ENCODE peak calls at places on chromosomes 11 and 22, in five cellular contexts. Y is type B pancreatic cell, X is amygdala, P is fibroblast of pulmonary artery, F is putamen. M is an unnamed sample.
A peak's percentile ranks its signal among the peaks of the same experiment; 100 is the strongest.

GRCh38 chr11:107705027-107705426 is 6.8 kb downstream of the SLN start:
- DNase-seq in Y (no peak), X (no peak), P (peak; percentile 86), F (no peak), M (no peak)

GRCh38 chr11:69328231-69328630 is 34.3 kb downstream of the MYEOV start:
- DNase-seq in Y (no peak), X (no peak), P (no peak), F (no peak), M (no peak)

GRCh38 chr11:6812391-6813005 is 13.0 kb upstream of the OR6A2 start:
- DNase-seq in Y (no peak), X (no peak), P (peak; percentile 55), F (no peak), M (peak; percentile 6)

GRCh38 chr11:11157201-11157600 is 195.8 kb downstream of the CSNK2A3 start:
- DNase-seq in Y (no peak), X (no peak), P (peak; percentile 17), F (no peak), M (no peak)

GRCh38 chr11:10309163-10310093 is 4.6 kb downstream of the ADM start:
- DNase-seq in Y (no peak), X (no peak), P (peak; percentile 84), F (no peak), M (peak; percentile 66)

GRCh38 chr11:25860677-25861445 is 471.1 kb upstream of the ANO3 start:
- DNase-seq in Y (no peak), X (no peak), P (peak; percentile 74), F (no peak), M (no peak)

GRCh38 chr11:120867531-120867930 is 156.4 kb upstream of the TBCEL start:
- DNase-seq in Y (no peak), X (no peak), P (no peak), F (no peak), M (no peak)

GRCh38 chr11:78074756-78075155 is 4.9 kb downstream of the NDUFC2 start:
- DNase-seq in Y (no peak), X (no peak), P (no peak), F (no peak), M (no peak)

GRCh38 chr22:34878996-34879395 is 187.0 kb upstream of the ISX start:
- DNase-seq in Y (no peak), X (no peak), P (no peak), F (no peak), M (no peak)

GRCh38 chr11:6992457-6993431 is 27.4 kb downstream of the ZNF214 start:
- DNase-seq in Y (no peak), X (no peak), P (peak; percentile 82), F (no peak), M (no peak)

M was measured in midbrain.